ENCODE peak calls at places on chromosomes 12 and 14, in four cellular contexts. One of them, this sample, is unnamed.

GRCh38 chr12:108319277-108320234 is 19.6 kb downstream of the CMKLR1 start:
- DNase-seq in HFF-Myc: no peak
- DNase-seq in Daoy: no peak
- DNase-seq in NCI-H1417: no peak
- DNase-seq in this sample: no peak

GRCh38 chr12:117587646-117588287 is 226.3 kb upstream of the NOS1 start:
- DNase-seq in NCI-H1417: peak; percentile 72
- DNase-seq in HFF-Myc: no peak
- DNase-seq in Daoy: peak; percentile 59
- DNase-seq in this sample: peak; percentile 77

GRCh38 chr14:51922624-51923023 is 62.2 kb downstream of the GNG2 start:
- DNase-seq in HFF-Myc: no peak
- DNase-seq in NCI-H1417: no peak
- DNase-seq in Daoy: no peak
- DNase-seq in this sample: no peak

GRCh38 chr12:108298761-108299275 is 40.3 kb downstream of the CMKLR1 start:
- DNase-seq in HFF-Myc: no peak
- DNase-seq in Daoy: no peak
- DNase-seq in NCI-H1417: no peak
- DNase-seq in this sample: no peak

GRCh38 chr12:21502164-21502496 is 541 bp downstream of the GOLT1B start:
- DNase-seq in NCI-H1417: peak; percentile 8
- DNase-seq in Daoy: peak; percentile 33
- DNase-seq in HFF-Myc: no peak
- DNase-seq in this sample: peak; percentile 67

GRCh38 chr14:21405097-21405496 is 21.3 kb upstream of the SUPT16H start:
- DNase-seq in HFF-Myc: no peak
- DNase-seq in Daoy: no peak
- DNase-seq in NCI-H1417: no peak
- DNase-seq in this sample: no peak

GRCh38 chr14:92540472-92541048 is 27.0 kb downstream of the RIN3 start:
- DNase-seq in HFF-Myc: peak; percentile 96
- DNase-seq in Daoy: peak; percentile 95
- DNase-seq in NCI-H1417: no peak
- DNase-seq in this sample: peak; percentile 58

GRCh38 chr12:20523658-20524057 is 155.3 kb downstream of the PDE3A start:
- DNase-seq in Daoy: no peak
- DNase-seq in HFF-Myc: no peak
- DNase-seq in NCI-H1417: no peak
- DNase-seq in this sample: no peak

GRCh38 chr12:93144109-93144508 is 215.0 kb upstream of the EEA1 start:
- DNase-seq in Daoy: no peak
- DNase-seq in NCI-H1417: no peak
- DNase-seq in HFF-Myc: peak; percentile 51
- DNase-seq in this sample: peak; percentile 41

GRCh38 chr14:38951451-38951850 is 151.6 kb downstream of the SEC23A start:
- DNase-seq in NCI-H1417: no peak
- DNase-seq in Daoy: no peak
- DNase-seq in HFF-Myc: peak; percentile 44
- DNase-seq in this sample: no peak

This sample was measured in DMS53.